ENCODE peak calls at places on chromosomes 6 and 20, in ten cellular contexts. E is cardiac muscle cell, R is HepG2, I is ovary, C is Peyer's patch, K is endothelial cell of umbilical vein, F is mammary epithelial cell, T is pancreas, A is left ventricle myocardium inferior, H is brain microvascular endothelial cell. W is an unnamed sample.

GRCh38 chr6:97059473-97059872 is 134.9 kb downstream of the KLHL32 start:
- DNase-seq in E (peak), R (peak), I (no peak), C (no peak), K (peak), F (peak), T (no peak), A (no peak), H (peak), W (no peak)

GRCh38 chr6:155080876-155081845 is 86.0 kb downstream of the TIAM2 start:
- DNase-seq in E (no peak), R (no peak), I (no peak), C (no peak), K (peak), F (no peak), T (no peak), A (no peak), H (no peak), W (no peak)

GRCh38 chr6:318265-318890 is 26.1 kb downstream of the DUSP22 start:
- DNase-seq in E (no peak), R (no peak), I (no peak), C (no peak), K (no peak), F (no peak), T (no peak), A (no peak), H (no peak), W (no peak)

GRCh38 chr20:37071481-37071911 is 24.3 kb downstream of the RBL1 start:
- DNase-seq in E (peak), R (no peak), I (no peak), C (peak), K (no peak), F (peak), T (no peak), A (no peak), H (peak), W (no peak)

GRCh38 chr6:3228046-3228671 is 706 bp upstream of the TUBB2B start:
- DNase-seq in E (no peak), R (no peak), I (no peak), C (no peak), K (no peak), F (no peak), T (no peak), A (no peak), H (no peak), W (no peak)

GRCh38 chr6:165991341-165991740 is 176.3 kb downstream of the TBXT start:
- DNase-seq in E (no peak), R (no peak), I (no peak), C (no peak), K (no peak), F (no peak), T (no peak), A (no peak), H (no peak), W (no peak)

GRCh38 chr20:6919792-6920468 is 152.4 kb downstream of the BMP2 start:
- DNase-seq in E (no peak), R (no peak), I (no peak), C (no peak), K (no peak), F (no peak), T (no peak), A (no peak), H (no peak), W (no peak)

GRCh38 chr6:77620290-77620882 is 32.5 kb upstream of the MEI4 start:
- DNase-seq in E (no peak), R (peak), I (no peak), C (no peak), K (peak), F (peak), T (no peak), A (no peak), H (peak), W (no peak)

GRCh38 chr6:89690944-89691324 is 52.4 kb upstream of the LYRM2 start:
- DNase-seq in E (no peak), R (no peak), I (no peak), C (no peak), K (no peak), F (no peak), T (no peak), A (no peak), H (no peak), W (no peak)

GRCh38 chr6:165231581-165232276 is 77.7 kb downstream of the C6orf118 start:
- DNase-seq in E (peak), R (no peak), I (no peak), C (no peak), K (no peak), F (peak), T (no peak), A (no peak), H (peak), W (peak)

GRCh38 chr6:21996425-21997207 is 300.2 kb downstream of the PRL start:
- DNase-seq in E (peak), R (no peak), I (no peak), C (no peak), K (peak), F (peak), T (no peak), A (no peak), H (no peak), W (no peak)

GRCh38 chr6:138278326-138278725 is 60.0 kb upstream of the PBOV1 start:
- DNase-seq in E (peak), R (peak), I (no peak), C (no peak), K (no peak), F (no peak), T (no peak), A (no peak), H (peak), W (no peak)

GRCh38 chr6:121851056-121851455 is 415.6 kb downstream of the GJA1 start:
- DNase-seq in E (no peak), R (no peak), I (no peak), C (no peak), K (no peak), F (no peak), T (no peak), A (no peak), H (no peak), W (no peak)

GRCh38 chr20:58870293-58871014 is 17.9 kb downstream of the GNAS start:
- DNase-seq in E (peak), R (peak), I (peak), C (peak), K (peak), F (peak), T (peak), A (peak), H (peak), W (no peak)

GRCh38 chr6:114398481-114398880 is 55.7 kb upstream of the HS3ST5 start:
- DNase-seq in E (no peak), R (peak), I (no peak), C (no peak), K (no peak), F (no peak), T (no peak), A (no peak), H (no peak), W (no peak)

GRCh38 chr20:25549866-25550477 is 35.4 kb downstream of the NINL start:
- DNase-seq in E (peak), R (peak), I (no peak), C (no peak), K (no peak), F (no peak), T (no peak), A (no peak), H (no peak), W (no peak)

GRCh38 chr6:31945507-31946369 is at the start of gene CFB:
- DNase-seq in E (peak), R (peak), I (peak), C (peak), K (peak), F (peak), T (peak), A (peak), H (peak), W (no peak)

GRCh38 chr20:56778765-56779195 is 149.7 kb downstream of the TFAP2C start:
- DNase-seq in E (peak), R (no peak), I (no peak), C (no peak), K (no peak), F (no peak), T (no peak), A (peak), H (peak), W (no peak)

GRCh38 chr6:76439811-76440210 is 367.3 kb upstream of the IMPG1 start:
- DNase-seq in E (no peak), R (no peak), I (no peak), C (no peak), K (no peak), F (no peak), T (no peak), A (no peak), H (no peak), W (no peak)

GRCh38 chr6:26536571-26537159 is 1.5 kb upstream of the HMGN4 start:
- DNase-seq in E (peak), R (peak), I (no peak), C (peak), K (peak), F (peak), T (no peak), A (no peak), H (peak), W (no peak)

GRCh38 chr6:90604546-90604945 is 17.7 kb upstream of the MAP3K7 start:
- DNase-seq in E (no peak), R (no peak), I (no peak), C (no peak), K (no peak), F (no peak), T (no peak), A (no peak), H (no peak), W (no peak)

GRCh38 chr20:34045294-34045693 is 51.6 kb downstream of the RALY start:
- DNase-seq in E (peak), R (peak), I (peak), C (no peak), K (peak), F (no peak), T (no peak), A (peak), H (no peak), W (peak)

GRCh38 chr6:112298816-112299281 is 44.5 kb upstream of the LAMA4 start:
- DNase-seq in E (peak), R (no peak), I (no peak), C (no peak), K (peak), F (peak), T (no peak), A (no peak), H (peak), W (no peak)

GRCh38 chr6:137791281-137792159 is 75.5 kb upstream of the TNFAIP3 start:
- DNase-seq in E (no peak), R (no peak), I (no peak), C (no peak), K (no peak), F (no peak), T (no peak), A (no peak), H (no peak), W (no peak)

GRCh38 chr20:35264755-35265154 is 13.2 kb downstream of the MMP24OS start:
- DNase-seq in E (no peak), R (peak), I (no peak), C (no peak), K (peak), F (peak), T (no peak), A (no peak), H (no peak), W (no peak)

GRCh38 chr20:19233025-19233794 is 20.8 kb downstream of the SLC24A3 start:
- DNase-seq in E (no peak), R (no peak), I (peak), C (no peak), K (no peak), F (no peak), T (no peak), A (no peak), H (no peak), W (no peak)

GRCh38 chr6:32081168-32081624 is 27.9 kb downstream of the TNXB start:
- DNase-seq in E (peak), R (no peak), I (peak), C (no peak), K (no peak), F (peak), T (no peak), A (peak), H (peak), W (no peak)

GRCh38 chr6:45075246-45075645 is 252.9 kb upstream of the RUNX2 start:
- DNase-seq in E (peak), R (no peak), I (no peak), C (no peak), K (peak), F (peak), T (no peak), A (no peak), H (peak), W (no peak)

GRCh38 chr20:57440678-57441509 is 49.7 kb downstream of the RBM38 start:
- DNase-seq in E (peak), R (no peak), I (peak), C (no peak), K (no peak), F (no peak), T (peak), A (peak), H (no peak), W (peak)

GRCh38 chr6:167505782-167506181 is 180.9 kb downstream of the TTLL2 start:
- DNase-seq in E (no peak), R (no peak), I (no peak), C (no peak), K (no peak), F (no peak), T (no peak), A (no peak), H (no peak), W (no peak)

GRCh38 chr20:20860078-20860806 is 147.8 kb upstream of the RALGAPA2 start:
- DNase-seq in E (peak), R (peak), I (peak), C (peak), K (peak), F (peak), T (peak), A (peak), H (peak), W (peak)

GRCh38 chr6:3825851-3826581 is 23.2 kb upstream of the FAM50B start:
- DNase-seq in E (peak), R (peak), I (peak), C (no peak), K (peak), F (peak), T (peak), A (peak), H (peak), W (peak)

GRCh38 chr6:110319843-110320242 is 38.3 kb downstream of the METTL24 start:
- DNase-seq in E (no peak), R (no peak), I (no peak), C (no peak), K (no peak), F (no peak), T (no peak), A (no peak), H (no peak), W (no peak)

DNA sequence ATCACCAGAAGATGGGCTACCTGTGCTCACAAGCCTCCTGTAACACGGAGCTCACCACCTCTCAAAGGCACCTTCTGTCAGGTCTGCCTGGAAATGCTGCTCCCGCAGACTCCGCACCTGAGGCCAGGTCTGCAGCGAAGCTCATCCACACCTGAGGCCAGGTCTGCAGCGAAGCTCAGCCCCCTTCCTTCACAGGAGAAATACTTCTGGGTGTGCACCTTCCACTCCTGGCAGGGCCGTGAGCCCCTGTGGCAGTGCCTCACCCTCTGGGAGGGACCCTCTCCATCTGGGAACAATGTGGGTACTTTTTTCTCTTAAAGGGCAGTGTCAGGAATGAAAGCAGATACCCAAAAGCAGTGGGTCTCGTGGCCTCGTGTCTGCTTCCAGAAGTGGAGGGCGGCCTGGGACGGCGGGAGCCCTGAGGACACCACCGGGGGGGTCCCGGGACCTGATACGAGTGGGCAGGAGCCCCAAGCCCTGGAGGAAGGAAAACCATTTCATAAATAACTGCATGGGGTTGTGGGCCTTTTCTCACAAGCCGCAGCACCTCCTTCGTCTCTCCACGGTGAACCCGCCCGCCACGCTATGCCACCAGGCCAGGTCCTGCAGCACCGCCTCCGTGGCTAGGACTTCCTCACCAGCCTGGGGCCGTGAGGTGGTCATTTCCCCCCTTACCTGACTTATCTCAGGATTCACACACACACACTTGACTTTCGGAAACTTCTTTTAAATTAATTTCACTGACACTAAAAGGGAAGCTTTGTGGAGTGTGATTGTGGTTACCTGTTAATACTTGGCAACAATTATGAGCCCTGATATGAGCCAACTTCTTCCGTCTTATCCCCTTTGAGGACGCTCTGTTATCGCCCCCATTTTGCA is 1.2 kb upstream of the SLCO4A1 start:
- DNase-seq in E (no peak), R (no peak), I (no peak), C (no peak), K (no peak), F (no peak), T (no peak), A (no peak), H (no peak), W (no peak)
- H3K4me3 ChIP-seq in E (no peak), R (no peak), I (no peak), C (no peak), K (no peak), F (no peak), T (no peak), A (peak), H (no peak), W (no peak)

GRCh38 chr6:125251516-125252229 is 50.1 kb downstream of the HDDC2 start:
- DNase-seq in E (no peak), R (no peak), I (no peak), C (no peak), K (no peak), F (no peak), T (no peak), A (no peak), H (no peak), W (no peak)
- H3K27ac ChIP-seq in E (no peak), R (no peak), I (no peak), C (no peak), K (no peak), F (no peak), T (no peak), A (no peak), H (no peak), W (no peak)

GRCh38 chr6:170438402-170438753 is 114.7 kb downstream of the PSMB1 start:
- DNase-seq in E (peak), R (peak), I (peak), C (peak), K (peak), F (peak), T (peak), A (peak), H (peak), W (peak)
- TF ChIP-seq CTCF in E (no peak), R (no peak), I (no peak), C (no peak), K (no peak), F (no peak), T (no peak), A (no peak), H (no peak), W (no peak)

GRCh38 chr6:41162687-41163418 is at the start of gene TREM2:
- DNase-seq in E (peak), R (no peak), I (no peak), C (no peak), K (no peak), F (peak), T (no peak), A (no peak), H (no peak), W (no peak)
- H3K4me3 ChIP-seq in E (no peak), R (no peak), I (no peak), C (no peak), K (no peak), F (peak), T (no peak), A (no peak), H (no peak), W (no peak)

GRCh38 chr20:51508780-51509179 is 33.7 kb downstream of the NFATC2 start:
- DNase-seq in E (no peak), R (peak), I (no peak), C (no peak), K (no peak), F (no peak), T (no peak), A (no peak), H (no peak), W (no peak)
- H3K27ac ChIP-seq in E (peak), R (no peak), I (no peak), C (no peak), K (no peak), F (no peak), T (no peak), A (no peak), H (no peak), W (no peak)

GRCh38 chr6:157982580-157983438 is 1.1 kb downstream of the SYNJ2 start:
- DNase-seq in E (peak), R (peak), I (no peak), C (peak), K (peak), F (peak), T (no peak), A (no peak), H (peak), W (no peak)
- TF ChIP-seq CTCF in E (peak), R (peak), I (peak), C (no peak), K (peak), F (peak), T (peak), A (peak), H (peak), W (no peak)

GRCh38 chr6:123534264-123534663 is 102.5 kb downstream of the TRDN start:
- DNase-seq in E (no peak), R (no peak), I (no peak), C (no peak), K (no peak), F (no peak), T (no peak), A (no peak), H (no peak), W (no peak)
- H3K4me3 ChIP-seq in E (no peak), R (no peak), I (no peak), C (no peak), K (no peak), F (no peak), T (no peak), A (no peak), H (no peak), W (no peak)

GRCh38 chr6:5123296-5124135 is 38.4 kb downstream of the PPP1R3G start:
- DNase-seq in E (no peak), R (no peak), I (no peak), C (no peak), K (no peak), F (no peak), T (no peak), A (no peak), H (no peak), W (no peak)

GRCh38 chr6:5127106-5127687 is 42.1 kb downstream of the PPP1R3G start:
- DNase-seq in E (no peak), R (no peak), I (no peak), C (no peak), K (no peak), F (no peak), T (no peak), A (no peak), H (no peak), W (no peak)

GRCh38 chr6:5126214-5126613 is 41.1 kb downstream of the PPP1R3G start:
- DNase-seq in E (peak), R (peak), I (no peak), C (no peak), K (no peak), F (no peak), T (no peak), A (no peak), H (peak), W (no peak)

GRCh38 chr6:5124526-5124925 is 39.4 kb downstream of the PPP1R3G start:
- DNase-seq in E (no peak), R (no peak), I (no peak), C (no peak), K (no peak), F (no peak), T (no peak), A (no peak), H (no peak), W (no peak)

GRCh38 chr6:5125152-5126006 is 40.2 kb downstream of the PPP1R3G start:
- DNase-seq in E (peak), R (peak), I (peak), C (no peak), K (no peak), F (peak), T (no peak), A (no peak), H (peak), W (no peak)
- H3K27ac ChIP-seq in E (peak), R (peak), I (no peak), C (no peak), K (no peak), F (peak), T (no peak), A (no peak), H (peak), W (no peak)